ENCODE peak calls at places on chromosome 3, in six cellular contexts. W, S, I, K, F and R are unnamed samples.

GRCh38 chr3:72238836-72239235 is 453.9 kb upstream of the PROK2 start:
- DNase-seq in F (no peak), S (no peak), K (no peak), I (no peak), W (no peak), R (no peak)

GRCh38 chr3:129657261-129658046 is 51.0 kb upstream of the PLXND1 start:
- DNase-seq in S (no peak), W (no peak), K (no peak), I (no peak), F (peak), R (no peak)

GRCh38 chr3:56536735-56537134 is 20.2 kb upstream of the CCDC66 start:
- DNase-seq in F (no peak), I (no peak), W (no peak), K (no peak), S (no peak), R (no peak)

GRCh38 chr3:190848891-190849290 is 13.6 kb downstream of the GMNC start:
- DNase-seq in W (no peak), S (no peak), I (no peak), F (no peak), K (no peak), R (no peak)

GRCh38 chr3:28252016-28252415 is 10.6 kb downstream of the CMC1 start:
- DNase-seq in K (no peak), F (no peak), I (peak), W (no peak), S (no peak), R (no peak)

GRCh38 chr3:138440596-138440995 is 6.2 kb downstream of the ESYT3 start:
- DNase-seq in K (no peak), I (peak), S (no peak), W (no peak), F (no peak), R (no peak)

GRCh38 chr3:155270485-155271342 is 22.8 kb downstream of the STRIT1 start:
- DNase-seq in I (peak), F (no peak), W (no peak), K (peak), S (no peak), R (no peak)

GRCh38 chr3:49552087-49552486 is 2.2 kb upstream of the BSN start:
- DNase-seq in F (no peak), I (no peak), W (no peak), K (no peak), S (no peak), R (no peak)

GRCh38 chr3:184059424-184059823 is 6.6 kb downstream of the HTR3C start:
- DNase-seq in K (peak), I (no peak), F (no peak), S (no peak), W (no peak), R (no peak)

GRCh38 chr3:140447136-140447535 is 230.7 kb upstream of the TRIM42 start:
- DNase-seq in F (no peak), I (no peak), W (no peak), K (no peak), S (no peak), R (no peak)

GRCh38 chr3:44825264-44825925 is 36.3 kb upstream of the TMEM42 start:
- DNase-seq in F (no peak), K (no peak), I (peak), S (no peak), W (no peak), R (no peak)

GRCh38 chr3:117447419-117447818 is 737.8 kb downstream of the TUSC7 start:
- DNase-seq in I (no peak), S (no peak), W (no peak), F (no peak), K (no peak), R (no peak)

GRCh38 chr3:160796813-160797164 is 40.8 kb downstream of the PPM1L start:
- DNase-seq in W (no peak), I (no peak), K (no peak), F (no peak), S (no peak), R (peak)

GRCh38 chr3:7707192-7707591 is 794.4 kb upstream of the LMCD1 start:
- DNase-seq in F (peak), W (no peak), S (no peak), I (no peak), K (no peak), R (no peak)

GRCh38 chr3:50950591-50950990 is 275.9 kb downstream of the DOCK3 start:
- DNase-seq in K (no peak), I (no peak), F (no peak), S (no peak), W (no peak), R (no peak)

GRCh38 chr3:68129065-68129464 is 474.7 kb upstream of the SUCLG2 start:
- DNase-seq in I (no peak), F (no peak), K (no peak), W (no peak), S (no peak), R (no peak)

DNA sequence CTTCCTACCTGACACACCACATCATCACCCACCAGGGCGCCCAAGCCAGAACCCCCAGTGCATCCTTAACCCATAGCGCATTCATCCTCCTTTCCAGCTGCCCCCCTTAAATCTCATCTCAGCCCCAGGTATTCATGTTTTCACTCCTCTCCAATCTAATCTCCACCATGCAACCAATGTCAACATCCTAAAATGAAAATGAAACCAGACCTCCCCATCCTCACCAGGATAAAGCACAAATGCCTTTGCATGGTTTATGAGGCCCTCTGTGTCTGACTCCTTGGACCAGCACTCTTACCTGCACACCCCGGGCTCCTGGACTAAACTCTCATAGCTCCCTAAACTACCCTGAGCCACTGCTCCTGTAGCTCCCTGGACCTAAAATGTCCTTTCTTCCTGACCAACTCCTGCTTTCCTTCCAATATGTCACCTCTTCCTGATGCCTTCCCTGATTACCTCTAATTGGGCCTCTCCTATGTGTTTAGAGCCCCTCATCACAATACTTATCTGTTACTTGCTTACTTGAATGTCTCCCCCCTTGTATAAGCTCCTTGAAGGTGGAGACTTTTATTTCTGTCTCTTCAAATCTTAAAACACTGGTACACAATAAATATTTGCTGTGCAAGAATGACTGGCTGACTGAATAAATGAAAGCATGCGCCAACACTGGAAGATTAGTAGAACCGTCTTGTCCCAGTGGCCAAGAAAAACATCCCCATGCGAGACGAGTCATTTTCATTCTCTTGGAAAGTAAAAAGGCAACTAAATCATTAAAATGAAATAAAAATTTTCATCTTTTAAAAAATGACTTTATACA is 142.5 kb downstream of the XXYLT1 start:
- DNase-seq in K (no peak), I (no peak), F (peak), S (no peak), W (no peak), R (no peak)
- TF ChIP-seq MYC in K (no peak), I (no peak), F (no peak), S (no peak), W (no peak), R (no peak)

GRCh38 chr3:15315003-15315402 is 17.4 kb downstream of the SH3BP5 start:
- DNase-seq in K (no peak), S (no peak), I (peak), F (no peak), W (no peak), R (no peak)
- TF ChIP-seq MYC in K (no peak), S (no peak), I (no peak), F (no peak), W (no peak), R (no peak)

GRCh38 chr3:198113219-198114053 is 153.4 kb downstream of the LMLN start:
- DNase-seq in K (no peak), W (no peak), S (no peak), F (peak), I (peak), R (no peak)
- TF ChIP-seq MYC in K (no peak), W (no peak), S (no peak), F (no peak), I (no peak), R (no peak)

DNA sequence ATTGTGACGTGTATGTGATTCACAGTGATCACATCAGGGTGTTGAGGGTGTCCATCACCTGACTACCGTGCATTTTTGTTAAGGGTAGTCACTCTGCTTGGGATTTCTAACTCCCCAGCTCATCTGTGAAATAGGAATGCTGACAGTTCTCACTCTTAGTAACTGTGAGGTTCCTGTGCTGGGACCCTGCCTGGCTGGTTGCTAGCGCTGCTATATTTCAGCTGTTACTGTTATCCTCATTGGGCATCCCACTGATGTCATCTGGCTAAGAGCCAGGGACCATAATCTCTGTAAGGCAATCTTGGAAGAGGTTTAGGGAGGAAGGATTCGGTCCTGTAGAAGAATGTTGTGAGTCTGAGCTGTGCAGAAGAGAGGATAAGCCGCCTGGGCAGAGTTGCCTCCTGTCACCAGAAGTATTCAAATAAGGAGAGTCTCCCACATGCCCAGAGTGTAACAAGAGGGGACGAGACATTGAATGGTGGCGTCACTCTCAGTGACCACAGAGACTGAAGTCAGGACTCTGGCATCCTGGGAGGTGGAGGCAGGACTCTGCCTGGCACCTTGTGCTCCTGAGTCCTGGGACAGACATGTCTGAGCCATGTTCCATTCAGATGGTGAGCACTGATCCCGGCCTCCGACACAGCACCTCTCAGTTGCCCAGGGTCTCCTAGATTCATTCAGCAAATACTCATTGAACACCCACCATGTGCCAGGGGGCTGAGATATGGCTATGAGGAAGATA is 52.2 kb downstream of the FBLN2 start:
- DNase-seq in W (no peak), I (no peak), F (no peak), S (peak), K (no peak), R (no peak)
- TF ChIP-seq MYC in W (no peak), I (no peak), F (no peak), S (no peak), K (no peak), R (no peak)